ENCODE peak calls at places on chromosomes 7 and 10, in seven cellular contexts. X is EL; H is neural crest cell; V is AG10803; R is stimulated activated CD8-positive, alpha-beta memory T cell treated with anti-CD3 and anti-CD28 coated beads, Interleukin-7, amount 100 ng/mL, for 1 hour; A is NCI-H460; O is HCT116. G is an unnamed sample.

GRCh38 chr7:147199868-147200267 is 1083.3 kb downstream of the CNTNAP2 start:
- DNase-seq in X (no peak), H (no peak), V (no peak), R (no peak), A (no peak), O (no peak), G (no peak)

GRCh38 chr7:5773661-5774086 is 7.8 kb downstream of the RNF216 start:
- DNase-seq in X (peak; percentile 97), H (no peak), V (peak; percentile 93), R (no peak), A (peak; percentile 39), O (peak; percentile 90), G (peak; percentile 8)

GRCh38 chr10:55091691-55092328 is 290.8 kb upstream of the PCDH15 start:
- DNase-seq in X (no peak), H (no peak), V (peak; percentile 3), R (no peak), A (peak; percentile 27), O (no peak), G (no peak)

GRCh38 chr7:92092210-92092609 is 42.1 kb downstream of the CYP51A1 start:
- DNase-seq in X (peak; percentile 41), H (no peak), V (peak; percentile 15), R (no peak), A (no peak), O (no peak), G (no peak)

GRCh38 chr10:6204341-6205191 is 1.8 kb downstream of the PFKFB3 start:
- DNase-seq in X (peak; percentile 80), H (no peak), V (peak; percentile 79), R (no peak), A (no peak), O (no peak), G (no peak)

GRCh38 chr10:104577171-104577570 is 63.9 kb upstream of the SORCS3 start:
- DNase-seq in X (no peak), H (no peak), V (no peak), R (no peak), A (no peak), O (no peak), G (no peak)

GRCh38 chr10:6173203-6173602 is 29.5 kb upstream of the PFKFB3 start:
- DNase-seq in X (no peak), H (no peak), V (no peak), R (no peak), A (no peak), O (no peak), G (no peak)

GRCh38 chr7:114021135-114021534 is 102.3 kb upstream of the PPP1R3A start:
- DNase-seq in X (no peak), H (no peak), V (no peak), R (no peak), A (no peak), O (no peak), G (no peak)

GRCh38 chr7:121604627-121605296 is 208.7 kb upstream of the FAM3C start:
- DNase-seq in X (no peak), H (no peak), V (no peak), R (no peak), A (no peak), O (no peak), G (no peak)

GRCh38 chr10:48801026-48801425 is 116.4 kb downstream of the WDFY4 start:
- DNase-seq in X (no peak), H (no peak), V (peak; percentile 17), R (no peak), A (no peak), O (no peak), G (no peak)

GRCh38 chr7:76261935-76262334 is 40.5 kb upstream of the HSPB1 start:
- DNase-seq in X (no peak), H (no peak), V (no peak), R (no peak), A (no peak), O (no peak), G (no peak)

GRCh38 chr7:129741743-129742213 is 130.3 kb downstream of the NRF1 start:
- DNase-seq in X (no peak), H (no peak), V (no peak), R (no peak), A (no peak), O (no peak), G (no peak)

GRCh38 chr7:49643750-49644149 is 129.7 kb upstream of the VWC2 start:
- DNase-seq in X (no peak), H (no peak), V (no peak), R (no peak), A (no peak), O (no peak), G (no peak)

GRCh38 chr7:123220396-123220795 is 20.6 kb upstream of the SLC13A1 start:
- DNase-seq in X (no peak), H (no peak), V (no peak), R (no peak), A (no peak), O (no peak), G (no peak)

GRCh38 chr7:74581916-74582440 is 75.5 kb upstream of the GTF2I start:
- DNase-seq in X (no peak), H (no peak), V (no peak), R (no peak), A (no peak), O (no peak), G (no peak)

GRCh38 chr7:29408841-29409243 is 154.8 kb upstream of the PRR15 start:
- DNase-seq in X (peak; percentile 83), H (peak; percentile 78), V (peak; percentile 71), R (peak; percentile 5), A (peak; percentile 84), O (peak; percentile 34), G (no peak)

GRCh38 chr7:91066627-91067026 is 197.6 kb upstream of the FZD1 start:
- DNase-seq in X (no peak), H (no peak), V (no peak), R (no peak), A (no peak), O (no peak), G (no peak)

GRCh38 chr10:103793920-103794883 is 61.2 kb downstream of the SH3PXD2A start:
- DNase-seq in X (no peak), H (no peak), V (no peak), R (no peak), A (no peak), O (no peak), G (no peak)

GRCh38 chr7:1112625-1113547 is 25.0 kb downstream of the GPER1 start:
- DNase-seq in X (no peak), H (no peak), V (no peak), R (no peak), A (no peak), O (no peak), G (no peak)

GRCh38 chr7:50793115-50793946 is 10.6 kb upstream of the GRB10 start:
- DNase-seq in X (peak; percentile 65), H (peak; percentile 51), V (peak; percentile 56), R (no peak), A (peak; percentile 32), O (no peak), G (no peak)

GRCh38 chr10:78513330-78513729 is 479.7 kb downstream of the RPS24 start:
- DNase-seq in X (no peak), H (no peak), V (no peak), R (no peak), A (no peak), O (no peak), G (no peak)

GRCh38 chr10:118800920-118801319 is 46.1 kb upstream of the CACUL1 start:
- DNase-seq in X (no peak), H (no peak), V (peak; percentile 6), R (no peak), A (peak; percentile 12), O (no peak), G (no peak)

GRCh38 chr7:41241641-41242040 is 461.2 kb downstream of the INHBA start:
- DNase-seq in X (no peak), H (no peak), V (no peak), R (no peak), A (no peak), O (no peak), G (no peak)

GRCh38 chr7:158865462-158865922 is 9.1 kb downstream of the DYNC2I1 start:
- DNase-seq in X (peak; percentile 13), H (no peak), V (peak; percentile 9), R (no peak), A (no peak), O (no peak), G (no peak)

GRCh38 chr7:140559410-140559809 is 80.1 kb upstream of the MKRN1 start:
- DNase-seq in X (no peak), H (no peak), V (no peak), R (no peak), A (no peak), O (no peak), G (no peak)

GRCh38 chr7:123727071-123727837 is 21.5 kb downstream of the WASL start:
- DNase-seq in X (peak; percentile 91), H (no peak), V (peak; percentile 94), R (no peak), A (no peak), O (no peak), G (no peak)

GRCh38 chr10:33799281-33799943 is 464.9 kb upstream of the NRP1 start:
- DNase-seq in X (peak; percentile 44), H (no peak), V (no peak), R (no peak), A (no peak), O (no peak), G (no peak)

GRCh38 chr7:44114586-44115310 is 8.6 kb downstream of the POLD2 start:
- DNase-seq in X (no peak), H (no peak), V (no peak), R (no peak), A (no peak), O (no peak), G (no peak)

GRCh38 chr7:104790440-104790839 is 223.6 kb upstream of the KMT2E start:
- DNase-seq in X (no peak), H (no peak), V (no peak), R (no peak), A (no peak), O (no peak), G (no peak)

GRCh38 chr7:30745251-30745650 is 6.7 kb upstream of the INMT start:
- DNase-seq in X (no peak), H (no peak), V (no peak), R (no peak), A (no peak), O (no peak), G (no peak)

GRCh38 chr7:25495342-25495855 is 267.1 kb upstream of the NPVF start:
- DNase-seq in X (no peak), H (no peak), V (no peak), R (no peak), A (no peak), O (no peak), G (no peak)

G was measured in activated CD8-positive, alpha-beta memory T cell treated with anti-CD3 and anti-CD28 coated beads for 1 hour.